ENCODE peak calls at places on chromosome 5, in ten cellular contexts. J is epithelial cell of esophagus; G is KBM-7; P is stromal cell of bone marrow; V is stimulated activated CD4-positive, alpha-beta T cell treated with anti-CD3 and anti-CD28 coated beads, Interleukin-2, amount 100 ng/mL, for 48 hours; B is NCI-H1092; Y is WTC11; L is colonic mucosa; Z is BE2C; X is OCI-LY7. H is an unnamed sample.

GRCh38 chr5:135491552-135492318 is 39.6 kb upstream of the TIFAB start:
- DNase-seq in J (peak), G (no peak), P (no peak), V (no peak), B (peak), Y (peak), L (no peak), Z (peak), X (no peak), H (peak)

GRCh38 chr5:17189381-17190036 is 27.9 kb upstream of the BASP1 start:
- DNase-seq in J (peak), G (peak), P (no peak), V (peak), B (peak), Y (peak), L (peak), Z (peak), X (peak), H (peak)

GRCh38 chr5:154513669-154514084 is 35.6 kb upstream of the HAND1 start:
- DNase-seq in J (no peak), G (no peak), P (peak), V (no peak), B (no peak), Y (no peak), L (no peak), Z (no peak), X (no peak), H (no peak)

GRCh38 chr5:5826911-5827310 is 404.4 kb downstream of the ICE1 start:
- DNase-seq in J (peak), G (no peak), P (peak), V (no peak), B (no peak), Y (no peak), L (no peak), Z (no peak), X (no peak), H (no peak)

GRCh38 chr5:107808671-107809137 is 138.0 kb upstream of the EFNA5 start:
- DNase-seq in J (no peak), G (no peak), P (no peak), V (no peak), B (no peak), Y (peak), L (no peak), Z (peak), X (no peak), H (no peak)

GRCh38 chr5:123365163-123365562 is 58.0 kb downstream of the CEP120 start:
- DNase-seq in J (no peak), G (no peak), P (no peak), V (no peak), B (no peak), Y (no peak), L (no peak), Z (no peak), X (no peak), H (no peak)

GRCh38 chr5:132647473-132647872 is 10.5 kb upstream of the IL13 start:
- DNase-seq in J (no peak), G (no peak), P (no peak), V (no peak), B (no peak), Y (no peak), L (no peak), Z (no peak), X (no peak), H (no peak)

GRCh38 chr5:109650451-109650850 is 39.3 kb upstream of the MAN2A1 start:
- DNase-seq in J (no peak), G (no peak), P (no peak), V (no peak), B (no peak), Y (no peak), L (no peak), Z (no peak), X (no peak), H (no peak)

GRCh38 chr5:43075319-43076293 is 35.5 kb upstream of the ANXA2R start:
- DNase-seq in J (no peak), G (no peak), P (no peak), V (no peak), B (no peak), Y (no peak), L (no peak), Z (no peak), X (peak), H (no peak)

GRCh38 chr5:80867233-80867632 is 92.9 kb upstream of the RASGRF2 start:
- DNase-seq in J (peak), G (no peak), P (no peak), V (no peak), B (no peak), Y (no peak), L (no peak), Z (no peak), X (no peak), H (no peak)

GRCh38 chr5:76145945-76146344 is 62.8 kb downstream of the SV2C start:
- DNase-seq in J (peak), G (peak), P (no peak), V (no peak), B (no peak), Y (peak), L (peak), Z (peak), X (peak), H (no peak)

GRCh38 chr5:118796081-118796480 is 192.3 kb downstream of the DTWD2 start:
- DNase-seq in J (no peak), G (no peak), P (no peak), V (no peak), B (no peak), Y (peak), L (no peak), Z (no peak), X (no peak), H (no peak)

GRCh38 chr5:150779397-150780179 is 1.0 kb downstream of the SMIM3 start:
- DNase-seq in J (peak), G (no peak), P (no peak), V (no peak), B (no peak), Y (no peak), L (no peak), Z (no peak), X (no peak), H (no peak)